ENCODE peak calls at places on chromosome 1, in four cellular contexts. One of them, this sample, is unnamed.

GRCh38 chr1:210239295-210240155 is 6.9 kb downstream of the SERTAD4 start:
- DNase-seq in Right ventricle myocardium superior: no peak
- DNase-seq in kidney tubule cell: peak; percentile 85
- DNase-seq in thoracic aorta: no peak
- DNase-seq in this sample: peak; percentile 76

GRCh38 chr1:23224721-23225648 is 7.7 kb upstream of the HTR1D start:
- DNase-seq in Right ventricle myocardium superior: peak; percentile 48
- DNase-seq in thoracic aorta: no peak
- DNase-seq in kidney tubule cell: peak; percentile 30
- DNase-seq in this sample: peak; percentile 84

GRCh38 chr1:55839626-55840025 is 624.5 kb upstream of the USP24 start:
- DNase-seq in thoracic aorta: no peak
- DNase-seq in Right ventricle myocardium superior: no peak
- DNase-seq in kidney tubule cell: no peak
- DNase-seq in this sample: no peak

GRCh38 chr1:41868241-41868953 is 50.3 kb downstream of the HIVEP3 start:
- DNase-seq in thoracic aorta: no peak
- DNase-seq in kidney tubule cell: peak; percentile 17
- DNase-seq in Right ventricle myocardium superior: no peak
- DNase-seq in this sample: no peak

GRCh38 chr1:6001992-6002576 is 9.9 kb upstream of the NPHP4 start:
- DNase-seq in thoracic aorta: no peak
- DNase-seq in kidney tubule cell: peak; percentile 58
- DNase-seq in Right ventricle myocardium superior: peak; percentile 72
- DNase-seq in this sample: no peak

GRCh38 chr1:15122331-15122730 is 31.2 kb upstream of the TMEM51 start:
- DNase-seq in thoracic aorta: no peak
- DNase-seq in Right ventricle myocardium superior: no peak
- DNase-seq in kidney tubule cell: no peak
- DNase-seq in this sample: no peak

GRCh38 chr1:210536263-210536961 is 207.7 kb downstream of the HHAT start:
- DNase-seq in Right ventricle myocardium superior: no peak
- DNase-seq in kidney tubule cell: no peak
- DNase-seq in thoracic aorta: no peak
- DNase-seq in this sample: no peak

GRCh38 chr1:53766194-53766748 is 27.3 kb upstream of the GLIS1 start:
- DNase-seq in Right ventricle myocardium superior: no peak
- DNase-seq in kidney tubule cell: no peak
- DNase-seq in thoracic aorta: no peak
- DNase-seq in this sample: no peak

GRCh38 chr1:40064797-40065492 is 24.4 kb downstream of the CAP1 start:
- DNase-seq in Right ventricle myocardium superior: no peak
- DNase-seq in kidney tubule cell: no peak
- DNase-seq in thoracic aorta: no peak
- DNase-seq in this sample: no peak